ENCODE peak calls at places on chromosomes 13 and 19, in four cellular contexts. One of them, this sample, is unnamed.

GRCh38 chr13:41111454-41111853 is 21.1 kb downstream of the KBTBD6 start:
- DNase-seq in activated T-helper 1 cell treated with anti-CD3 and anti-CD28 coated beads, Interleukin-2, amount 50 U/mL, for 16 hours: no peak
- DNase-seq in tibial nerve: no peak
- DNase-seq in activated naive CD4-positive, alpha-beta T cell treated with anti-CD3 and anti-CD28 coated beads, Interleukin-2, amount 50 U/mL, for 16 hours: no peak
- DNase-seq in this sample: no peak

GRCh38 chr19:52270266-52270885 is 989 bp downstream of the ZNF766 start:
- DNase-seq in activated T-helper 1 cell treated with anti-CD3 and anti-CD28 coated beads, Interleukin-2, amount 50 U/mL, for 16 hours: no peak
- DNase-seq in tibial nerve: no peak
- DNase-seq in activated naive CD4-positive, alpha-beta T cell treated with anti-CD3 and anti-CD28 coated beads, Interleukin-2, amount 50 U/mL, for 16 hours: no peak
- DNase-seq in this sample: no peak

GRCh38 chr13:93709511-93710244 is 483.1 kb downstream of the GPC6 start:
- DNase-seq in activated T-helper 1 cell treated with anti-CD3 and anti-CD28 coated beads, Interleukin-2, amount 50 U/mL, for 16 hours: no peak
- DNase-seq in tibial nerve: no peak
- DNase-seq in activated naive CD4-positive, alpha-beta T cell treated with anti-CD3 and anti-CD28 coated beads, Interleukin-2, amount 50 U/mL, for 16 hours: no peak
- DNase-seq in this sample: no peak

GRCh38 chr19:34189199-34189916 is 17.1 kb downstream of the LSM14A start:
- DNase-seq in activated T-helper 1 cell treated with anti-CD3 and anti-CD28 coated beads, Interleukin-2, amount 50 U/mL, for 16 hours: no peak
- DNase-seq in tibial nerve: no peak
- DNase-seq in activated naive CD4-positive, alpha-beta T cell treated with anti-CD3 and anti-CD28 coated beads, Interleukin-2, amount 50 U/mL, for 16 hours: no peak
- DNase-seq in this sample: no peak

GRCh38 chr19:33193864-33194362 is at the start of gene LRP3:
- DNase-seq in activated T-helper 1 cell treated with anti-CD3 and anti-CD28 coated beads, Interleukin-2, amount 50 U/mL, for 16 hours: no peak
- DNase-seq in tibial nerve: no peak
- DNase-seq in activated naive CD4-positive, alpha-beta T cell treated with anti-CD3 and anti-CD28 coated beads, Interleukin-2, amount 50 U/mL, for 16 hours: no peak
- DNase-seq in this sample: no peak

GRCh38 chr19:38665950-38666661 is 18.7 kb downstream of the ACTN4 start:
- DNase-seq in activated T-helper 1 cell treated with anti-CD3 and anti-CD28 coated beads, Interleukin-2, amount 50 U/mL, for 16 hours: no peak
- DNase-seq in tibial nerve: peak; percentile 43
- DNase-seq in activated naive CD4-positive, alpha-beta T cell treated with anti-CD3 and anti-CD28 coated beads, Interleukin-2, amount 50 U/mL, for 16 hours: no peak
- DNase-seq in this sample: no peak

GRCh38 chr19:32363632-32364031 is 18.2 kb downstream of the ZNF507 start:
- DNase-seq in activated T-helper 1 cell treated with anti-CD3 and anti-CD28 coated beads, Interleukin-2, amount 50 U/mL, for 16 hours: no peak
- DNase-seq in tibial nerve: no peak
- DNase-seq in activated naive CD4-positive, alpha-beta T cell treated with anti-CD3 and anti-CD28 coated beads, Interleukin-2, amount 50 U/mL, for 16 hours: no peak
- DNase-seq in this sample: no peak

GRCh38 chr13:66469745-66470144 is 760.4 kb downstream of the PCDH9 start:
- DNase-seq in activated T-helper 1 cell treated with anti-CD3 and anti-CD28 coated beads, Interleukin-2, amount 50 U/mL, for 16 hours: no peak
- DNase-seq in tibial nerve: no peak
- DNase-seq in activated naive CD4-positive, alpha-beta T cell treated with anti-CD3 and anti-CD28 coated beads, Interleukin-2, amount 50 U/mL, for 16 hours: no peak
- DNase-seq in this sample: no peak

GRCh38 chr19:10420444-10421239 is at the start of gene PDE4A:
- DNase-seq in activated T-helper 1 cell treated with anti-CD3 and anti-CD28 coated beads, Interleukin-2, amount 50 U/mL, for 16 hours: no peak
- DNase-seq in tibial nerve: no peak
- DNase-seq in activated naive CD4-positive, alpha-beta T cell treated with anti-CD3 and anti-CD28 coated beads, Interleukin-2, amount 50 U/mL, for 16 hours: peak; percentile 59
- DNase-seq in this sample: peak; percentile 64